ENCODE peak calls at places on chromosome 9, in seven cellular contexts. One of them, this sample, is unnamed.
A peak's percentile ranks its signal among the peaks of the same experiment; 100 is the strongest.

GRCh38 chr9:21119093-21119770 is 22.4 kb downstream of the IFNW1 start:
- DNase-seq in prostate gland: no peak
- DNase-seq in mammary epithelial cell: no peak
- DNase-seq in effector memory CD8-positive, alpha-beta T cell: no peak
- DNase-seq in GM12892: no peak
- DNase-seq in GM13977: no peak
- DNase-seq in NCI-H1417 treated with DMSO at 0.1 percent for 48 hours: no peak
- DNase-seq in this sample: no peak

GRCh38 chr9:12771891-12772290 is 2.9 kb upstream of the LURAP1L start:
- DNase-seq in mammary epithelial cell: peak; percentile 83
- DNase-seq in GM13977: no peak
- DNase-seq in NCI-H1417 treated with DMSO at 0.1 percent for 48 hours: no peak
- DNase-seq in effector memory CD8-positive, alpha-beta T cell: no peak
- DNase-seq in GM12892: no peak
- DNase-seq in prostate gland: no peak
- DNase-seq in this sample: no peak

GRCh38 chr9:5510360-5510931 is at the start of gene PDCD1LG2:
- DNase-seq in GM12892: no peak
- DNase-seq in mammary epithelial cell: peak; percentile 75
- DNase-seq in prostate gland: no peak
- DNase-seq in effector memory CD8-positive, alpha-beta T cell: no peak
- DNase-seq in NCI-H1417 treated with DMSO at 0.1 percent for 48 hours: no peak
- DNase-seq in GM13977: peak; percentile 41
- DNase-seq in this sample: no peak

GRCh38 chr9:115997923-115998322 is 155.7 kb upstream of the PAPPA start:
- DNase-seq in GM13977: no peak
- DNase-seq in NCI-H1417 treated with DMSO at 0.1 percent for 48 hours: no peak
- DNase-seq in mammary epithelial cell: peak; percentile 28
- DNase-seq in GM12892: no peak
- DNase-seq in effector memory CD8-positive, alpha-beta T cell: no peak
- DNase-seq in prostate gland: no peak
- DNase-seq in this sample: no peak

GRCh38 chr9:29203216-29203930 is 1630.1 kb upstream of the C9orf72 start:
- DNase-seq in effector memory CD8-positive, alpha-beta T cell: no peak
- DNase-seq in NCI-H1417 treated with DMSO at 0.1 percent for 48 hours: no peak
- DNase-seq in GM12892: no peak
- DNase-seq in GM13977: no peak
- DNase-seq in prostate gland: no peak
- DNase-seq in mammary epithelial cell: peak; percentile 27
- DNase-seq in this sample: no peak

GRCh38 chr9:107481035-107481434 is 8.5 kb downstream of the KLF4 start:
- DNase-seq in mammary epithelial cell: no peak
- DNase-seq in effector memory CD8-positive, alpha-beta T cell: no peak
- DNase-seq in GM12892: no peak
- DNase-seq in prostate gland: no peak
- DNase-seq in NCI-H1417 treated with DMSO at 0.1 percent for 48 hours: no peak
- DNase-seq in GM13977: no peak
- DNase-seq in this sample: no peak

GRCh38 chr9:121568101-121568460 is 68.4 kb upstream of the GGTA1 start:
- DNase-seq in prostate gland: no peak
- DNase-seq in mammary epithelial cell: no peak
- DNase-seq in effector memory CD8-positive, alpha-beta T cell: no peak
- DNase-seq in GM13977: no peak
- DNase-seq in NCI-H1417 treated with DMSO at 0.1 percent for 48 hours: no peak
- DNase-seq in GM12892: no peak
- DNase-seq in this sample: no peak

GRCh38 chr9:109455861-109456260 is 42.2 kb downstream of the PTPN3 start:
- DNase-seq in mammary epithelial cell: no peak
- DNase-seq in GM13977: no peak
- DNase-seq in prostate gland: no peak
- DNase-seq in effector memory CD8-positive, alpha-beta T cell: no peak
- DNase-seq in NCI-H1417 treated with DMSO at 0.1 percent for 48 hours: no peak
- DNase-seq in GM12892: no peak
- DNase-seq in this sample: no peak

GRCh38 chr9:93127395-93127911 is 6.6 kb downstream of the NINJ1 start:
- DNase-seq in effector memory CD8-positive, alpha-beta T cell: no peak
- DNase-seq in GM13977: no peak
- DNase-seq in GM12892: no peak
- DNase-seq in mammary epithelial cell: no peak
- DNase-seq in NCI-H1417 treated with DMSO at 0.1 percent for 48 hours: no peak
- DNase-seq in prostate gland: no peak
- DNase-seq in this sample: peak; percentile 14

GRCh38 chr9:137417161-137418021 is 5.6 kb downstream of the EXD3 start:
- DNase-seq in NCI-H1417 treated with DMSO at 0.1 percent for 48 hours: no peak
- DNase-seq in GM12892: no peak
- DNase-seq in mammary epithelial cell: no peak
- DNase-seq in GM13977: no peak
- DNase-seq in effector memory CD8-positive, alpha-beta T cell: no peak
- DNase-seq in prostate gland: no peak
- DNase-seq in this sample: no peak

GRCh38 chr9:126205260-126205659 is 121.4 kb upstream of the MVB12B start:
- DNase-seq in NCI-H1417 treated with DMSO at 0.1 percent for 48 hours: no peak
- DNase-seq in GM13977: no peak
- DNase-seq in mammary epithelial cell: no peak
- DNase-seq in prostate gland: no peak
- DNase-seq in GM12892: no peak
- DNase-seq in effector memory CD8-positive, alpha-beta T cell: no peak
- DNase-seq in this sample: no peak

GRCh38 chr9:10562581-10563343 is 50.0 kb downstream of the PTPRD start:
- DNase-seq in prostate gland: no peak
- DNase-seq in GM12892: no peak
- DNase-seq in mammary epithelial cell: peak; percentile 88
- DNase-seq in effector memory CD8-positive, alpha-beta T cell: no peak
- DNase-seq in NCI-H1417 treated with DMSO at 0.1 percent for 48 hours: no peak
- DNase-seq in GM13977: no peak
- DNase-seq in this sample: no peak

GRCh38 chr9:136119259-136120118 is 814 bp upstream of the TMEM250 start:
- DNase-seq in effector memory CD8-positive, alpha-beta T cell: no peak
- DNase-seq in prostate gland: no peak
- DNase-seq in mammary epithelial cell: peak; percentile 40
- DNase-seq in GM12892: no peak
- DNase-seq in GM13977: no peak
- DNase-seq in NCI-H1417 treated with DMSO at 0.1 percent for 48 hours: no peak
- DNase-seq in this sample: no peak

GRCh38 chr9:127130661-127131538 is 8.5 kb upstream of the ANGPTL2 start:
- DNase-seq in GM12892: no peak
- DNase-seq in NCI-H1417 treated with DMSO at 0.1 percent for 48 hours: no peak
- DNase-seq in prostate gland: no peak
- DNase-seq in effector memory CD8-positive, alpha-beta T cell: no peak
- DNase-seq in GM13977: no peak
- DNase-seq in mammary epithelial cell: peak; percentile 84
- DNase-seq in this sample: no peak

GRCh38 chr9:77843088-77843985 is 188.3 kb downstream of the GNAQ start:
- DNase-seq in GM12892: no peak
- DNase-seq in effector memory CD8-positive, alpha-beta T cell: no peak
- DNase-seq in NCI-H1417 treated with DMSO at 0.1 percent for 48 hours: no peak
- DNase-seq in mammary epithelial cell: no peak
- DNase-seq in GM13977: no peak
- DNase-seq in prostate gland: no peak
- DNase-seq in this sample: no peak

GRCh38 chr9:4620881-4621555 is 41.1 kb upstream of the PLPP6 start:
- DNase-seq in effector memory CD8-positive, alpha-beta T cell: no peak
- DNase-seq in GM12892: no peak
- DNase-seq in mammary epithelial cell: no peak
- DNase-seq in NCI-H1417 treated with DMSO at 0.1 percent for 48 hours: no peak
- DNase-seq in prostate gland: no peak
- DNase-seq in GM13977: no peak
- DNase-seq in this sample: no peak

GRCh38 chr9:93096811-93097382 is 880 bp downstream of the CARD19 start:
- DNase-seq in mammary epithelial cell: no peak
- DNase-seq in effector memory CD8-positive, alpha-beta T cell: no peak
- DNase-seq in prostate gland: no peak
- DNase-seq in GM13977: no peak
- DNase-seq in NCI-H1417 treated with DMSO at 0.1 percent for 48 hours: no peak
- DNase-seq in GM12892: no peak
- DNase-seq in this sample: peak; percentile 10

GRCh38 chr9:112486221-112487007 is at the start of gene KIAA1958:
- DNase-seq in GM12892: peak; percentile 83
- DNase-seq in mammary epithelial cell: peak; percentile 73
- DNase-seq in GM13977: peak; percentile 96
- DNase-seq in NCI-H1417 treated with DMSO at 0.1 percent for 48 hours: peak; percentile 14
- DNase-seq in effector memory CD8-positive, alpha-beta T cell: peak; percentile 68
- DNase-seq in prostate gland: peak; percentile 82
- DNase-seq in this sample: peak; percentile 93

GRCh38 chr9:136225366-136225747 is 20.3 kb downstream of the QSOX2 start:
- DNase-seq in NCI-H1417 treated with DMSO at 0.1 percent for 48 hours: no peak
- DNase-seq in mammary epithelial cell: no peak
- DNase-seq in GM12892: peak; percentile 52
- DNase-seq in prostate gland: no peak
- DNase-seq in effector memory CD8-positive, alpha-beta T cell: peak; percentile 26
- DNase-seq in GM13977: peak; percentile 72
- DNase-seq in this sample: no peak

GRCh38 chr9:121852646-121853616 is 201.5 kb downstream of the DAB2IP start:
- DNase-seq in GM12892: no peak
- DNase-seq in effector memory CD8-positive, alpha-beta T cell: no peak
- DNase-seq in GM13977: no peak
- DNase-seq in prostate gland: no peak
- DNase-seq in mammary epithelial cell: no peak
- DNase-seq in NCI-H1417 treated with DMSO at 0.1 percent for 48 hours: no peak
- DNase-seq in this sample: no peak